ENCODE peak calls at places on chromosomes 2 and 18, in nine cellular contexts. X, S, O, E, B, A, H, C and N are unnamed samples.

GRCh38 chr2:138274421-138275291 is 226.9 kb upstream of the SPOPL start:
- DNase-seq in H (no peak), C (peak), A (no peak), S (no peak), B (no peak), E (no peak), X (no peak), O (no peak), N (no peak)

GRCh38 chr2:134260726-134261125 is 6.9 kb downstream of the MGAT5 start:
- DNase-seq in A (no peak), S (no peak), H (no peak), X (no peak), O (no peak), E (no peak), C (no peak), B (peak), N (no peak)

GRCh38 chr18:8668381-8668780 is 37.0 kb upstream of the MTCL1 start:
- DNase-seq in E (no peak), S (no peak), O (no peak), C (no peak), B (no peak), A (no peak), H (no peak), X (no peak), N (no peak)

GRCh38 chr2:45992021-45992745 is 305.0 kb upstream of the EPAS1 start:
- DNase-seq in B (peak), S (no peak), C (no peak), H (peak), O (peak), A (no peak), E (no peak), X (no peak), N (peak)

GRCh38 chr18:13464432-13465125 is 246.0 kb downstream of the LDLRAD4 start:
- DNase-seq in B (no peak), S (peak), H (peak), A (peak), E (peak), X (peak), C (no peak), O (peak), N (no peak)

GRCh38 chr2:224598669-224599068 is 13.5 kb upstream of the CUL3 start:
- DNase-seq in S (no peak), X (no peak), B (no peak), E (no peak), O (no peak), H (no peak), C (no peak), A (no peak), N (no peak)

GRCh38 chr2:172806426-172807008 is 70.9 kb downstream of the RAPGEF4 start:
- DNase-seq in B (no peak), H (no peak), E (peak), O (no peak), X (no peak), S (peak), C (no peak), A (no peak), N (no peak)

GRCh38 chr2:14673351-14673875 is 40.9 kb downstream of the LRATD1 start:
- DNase-seq in A (no peak), X (no peak), O (no peak), E (no peak), C (no peak), H (no peak), B (no peak), S (no peak), N (no peak)

GRCh38 chr2:235605306-235605998 is 111.6 kb downstream of the AGAP1 start:
- DNase-seq in A (peak), B (peak), S (no peak), C (peak), O (peak), X (peak), E (no peak), H (peak), N (peak)

GRCh38 chr18:5759169-5759568 is 136.2 kb downstream of the TMEM200C start:
- DNase-seq in E (no peak), C (no peak), H (no peak), X (peak), S (no peak), O (no peak), A (no peak), B (no peak), N (no peak)

GRCh38 chr2:18435425-18436037 is 124.9 kb downstream of the RDH14 start:
- DNase-seq in A (peak), B (no peak), O (no peak), C (peak), E (no peak), S (peak), X (peak), H (no peak), N (no peak)

GRCh38 chr2:70766357-70767093 is 1.5 kb downstream of the ADD2 start:
- DNase-seq in E (no peak), S (no peak), H (no peak), C (no peak), X (no peak), B (no peak), A (no peak), O (no peak), N (no peak)

GRCh38 chr18:79481041-79481790 is 85.5 kb downstream of the NFATC1 start:
- DNase-seq in E (no peak), A (no peak), X (no peak), B (no peak), S (no peak), H (peak), O (no peak), C (no peak), N (peak)

GRCh38 chr2:222915092-222915957 is 54.5 kb downstream of the ACSL3 start:
- DNase-seq in S (peak), O (no peak), C (no peak), X (no peak), H (no peak), A (no peak), E (no peak), B (no peak), N (no peak)

GRCh38 chr2:9002637-9003365 is 683 bp downstream of the MBOAT2 start:
- DNase-seq in X (peak), S (no peak), H (peak), B (no peak), C (peak), E (peak), A (peak), O (no peak), N (no peak)

GRCh38 chr2:88711331-88711730 is 19.9 kb downstream of the RPIA start:
- DNase-seq in A (no peak), X (no peak), O (no peak), E (no peak), H (no peak), B (no peak), C (no peak), S (no peak), N (no peak)
- TF ChIP-seq CTCF in A (no peak), X (no peak), O (no peak), E (no peak), H (no peak), B (no peak), C (no peak), S (no peak), N (no peak)

GRCh38 chr2:240437861-240438809 is 2.7 kb downstream of the GPC1 start:
- DNase-seq in H (peak), C (peak), E (peak), O (peak), B (peak), A (peak), S (peak), X (peak), N (no peak)
- TF ChIP-seq CTCF in H (peak), C (peak), E (peak), O (peak), B (peak), A (peak), S (peak), X (peak), N (peak)

DNA sequence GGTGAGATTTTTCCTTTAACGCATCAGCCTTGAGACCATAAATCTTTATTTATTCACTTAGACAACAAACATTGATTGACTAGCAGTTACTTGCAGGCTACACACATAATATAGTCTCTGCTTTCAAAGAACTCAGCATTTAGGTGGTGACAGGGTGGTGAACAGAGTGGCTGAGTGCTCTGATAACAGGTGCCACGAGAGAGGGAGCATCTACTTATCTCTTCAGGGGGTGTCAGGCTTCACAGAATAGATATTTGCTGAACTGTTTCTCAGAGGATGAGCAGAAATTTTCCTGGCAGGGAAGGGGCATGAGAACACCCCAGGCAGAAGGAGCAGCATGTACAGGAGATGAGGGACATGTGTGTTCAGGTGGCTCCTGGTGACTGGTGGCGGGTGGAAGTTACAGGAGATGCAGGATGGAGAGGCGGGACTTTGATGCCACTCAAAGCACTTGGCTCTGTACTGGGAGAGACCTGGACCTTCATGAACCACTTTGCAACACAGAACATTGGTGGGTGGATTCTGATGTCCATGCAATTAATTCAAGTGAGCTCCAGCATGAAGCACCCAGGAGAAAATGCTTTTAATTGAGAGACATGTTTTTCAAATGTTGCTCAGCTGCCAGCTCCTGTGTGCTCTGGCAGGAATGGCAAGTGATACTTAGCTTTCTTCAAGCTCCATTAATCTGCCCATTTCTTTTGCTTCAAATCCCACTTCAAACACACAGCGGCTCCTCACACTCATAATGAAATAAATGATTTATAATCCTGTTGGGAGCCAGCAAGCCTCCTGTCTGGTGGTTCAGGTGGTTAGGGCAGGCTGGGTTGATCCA is 248.9 kb downstream of the MYCN start:
- DNase-seq in H (no peak), S (no peak), E (no peak), C (peak), A (no peak), X (no peak), O (no peak), B (no peak), N (no peak)
- TF ChIP-seq CTCF in H (no peak), S (no peak), E (no peak), C (no peak), A (no peak), X (no peak), O (no peak), B (no peak), N (no peak)

GRCh38 chr2:164164602-164165001 is 428.8 kb upstream of the FIGN start:
- DNase-seq in X (no peak), S (no peak), E (no peak), A (no peak), B (no peak), C (no peak), O (no peak), H (no peak), N (no peak)
- TF ChIP-seq CTCF in X (no peak), S (no peak), E (no peak), A (no peak), B (no peak), C (no peak), O (no peak), H (no peak), N (no peak)

GRCh38 chr2:189285962-189286648 is 106.5 kb upstream of the COL5A2 start:
- DNase-seq in O (no peak), H (no peak), X (no peak), A (no peak), S (no peak), B (peak), E (no peak), C (no peak), N (no peak)
- TF ChIP-seq CTCF in O (no peak), H (no peak), X (no peak), A (no peak), S (no peak), B (no peak), E (no peak), C (no peak), N (no peak)

GRCh38 chr18:26181343-26181826 is 44.9 kb upstream of the TAF4B start:
- DNase-seq in E (no peak), S (peak), X (no peak), H (no peak), O (no peak), A (no peak), C (no peak), B (no peak), N (no peak)
- TF ChIP-seq CTCF in E (no peak), S (no peak), X (no peak), H (no peak), O (no peak), A (no peak), C (no peak), B (no peak), N (no peak)

DNA sequence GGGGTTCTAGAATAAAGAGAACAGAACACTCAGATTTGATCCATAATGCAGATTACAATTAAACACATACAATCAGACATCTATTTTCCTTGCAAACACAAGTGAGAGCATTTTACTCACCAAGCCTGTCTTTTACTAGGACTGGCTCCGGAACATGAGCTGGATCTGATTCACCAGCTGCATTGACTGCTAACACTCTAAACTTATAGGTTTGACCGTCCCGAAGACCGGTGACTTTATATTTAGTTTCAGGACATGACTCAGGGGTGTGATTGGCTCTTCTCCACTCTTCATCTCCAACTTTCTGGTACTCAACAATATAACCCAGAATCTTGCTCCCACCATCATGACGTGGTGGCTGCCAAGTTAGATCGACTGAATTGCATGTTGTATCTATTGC is 112.4 kb downstream of the PLEKHA3 start:
- DNase-seq in C (no peak), E (no peak), O (no peak), X (no peak), A (no peak), H (no peak), S (no peak), B (no peak), N (no peak)
- TF ChIP-seq CTCF in C (no peak), E (no peak), O (no peak), X (no peak), A (no peak), H (no peak), S (no peak), B (no peak), N (no peak)

GRCh38 chr2:157596992-157597681 is 31.5 kb downstream of the ACVR1C start:
- DNase-seq in B (no peak), E (peak), A (peak), C (peak), O (peak), H (peak), S (peak), X (peak), N (no peak)

GRCh38 chr2:157587576-157587975 is 41.1 kb downstream of the ACVR1C start:
- DNase-seq in C (no peak), X (no peak), H (no peak), E (no peak), S (no peak), O (no peak), A (no peak), B (no peak), N (no peak)

GRCh38 chr2:157592374-157592773 is 36.3 kb downstream of the ACVR1C start:
- DNase-seq in X (no peak), A (no peak), H (no peak), O (no peak), C (no peak), B (no peak), E (no peak), S (no peak), N (no peak)

GRCh38 chr2:157592983-157593382 is 35.7 kb downstream of the ACVR1C start:
- DNase-seq in O (no peak), E (no peak), B (peak), S (peak), A (no peak), X (no peak), C (no peak), H (no peak), N (no peak)

GRCh38 chr2:157593411-157593810 is 35.3 kb downstream of the ACVR1C start:
- DNase-seq in H (no peak), S (no peak), C (no peak), O (no peak), X (no peak), E (no peak), B (no peak), A (no peak), N (no peak)
- TF ChIP-seq CTCF in H (no peak), S (no peak), C (no peak), O (no peak), X (no peak), E (no peak), B (no peak), A (no peak), N (no peak)

DNA sequence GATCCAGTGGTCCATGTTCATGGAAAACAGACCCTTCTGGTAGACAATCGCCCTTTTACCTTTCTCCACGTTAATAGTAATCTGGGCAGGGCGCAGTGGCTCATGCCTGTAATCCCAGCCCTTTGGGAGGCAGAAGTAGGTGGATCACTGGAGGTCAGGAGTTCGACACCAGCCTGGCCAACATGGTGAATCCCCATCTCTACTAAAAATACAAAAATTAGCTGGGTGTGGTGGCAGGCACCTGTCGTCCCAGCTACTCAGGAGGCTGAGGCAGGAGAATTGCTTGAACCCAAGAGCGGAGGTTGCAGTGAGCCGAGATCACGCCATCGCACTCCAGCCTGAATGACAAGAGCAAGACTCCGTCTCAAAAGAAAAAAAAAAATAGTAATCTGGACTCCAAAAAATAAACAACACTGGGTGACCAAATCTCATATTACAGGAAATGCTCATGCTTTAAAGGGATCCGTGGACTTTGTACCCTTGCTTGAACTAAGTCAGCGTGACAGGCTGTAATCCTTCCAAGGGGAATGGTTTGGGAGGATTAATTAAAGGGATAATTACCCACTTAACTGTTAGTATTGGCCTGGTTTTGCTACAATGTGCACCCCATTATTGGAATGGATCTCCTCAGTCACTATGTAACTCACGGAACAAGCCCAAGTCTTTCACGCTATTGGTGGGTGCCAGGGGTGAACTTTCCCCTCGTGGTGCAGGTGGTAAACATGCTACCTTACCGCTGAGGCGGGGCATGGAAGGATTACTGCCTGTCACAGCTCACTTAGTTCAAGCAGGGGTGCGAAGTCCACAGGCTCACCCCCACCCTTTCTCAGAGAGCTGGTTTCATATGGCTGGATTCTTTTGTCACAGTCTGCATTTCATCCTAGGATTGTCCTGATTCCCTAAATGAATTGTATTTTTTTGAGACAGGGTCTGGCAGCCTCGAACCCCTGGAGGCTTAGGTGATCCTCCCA is 36.7 kb downstream of the PROC start:
- DNase-seq in X (no peak), S (no peak), O (peak), H (no peak), B (no peak), C (no peak), E (no peak), A (no peak), N (peak)
- TF ChIP-seq CTCF in X (no peak), S (no peak), O (no peak), H (no peak), B (no peak), C (no peak), E (no peak), A (no peak), N (no peak)

GRCh38 chr2:69208023-69208595 is 178.9 kb downstream of the GFPT1 start:
- DNase-seq in E (no peak), O (no peak), X (peak), B (no peak), H (no peak), C (no peak), A (peak), S (peak), N (no peak)
- TF ChIP-seq CTCF in E (no peak), O (no peak), X (peak), B (peak), H (no peak), C (peak), A (no peak), S (peak), N (peak)